ENCODE peak calls at places on chromosomes 12 and 14, in eight cellular contexts. B is AG04450; O is osteocyte; A is lung microvascular endothelial cell; G is stimulated activated CD4-positive, alpha-beta T cell treated with anti-CD3 and anti-CD28 coated beads, Interleukin-15, amount 100 ng/mL, for 1 hour; D is A549; Z is ELR; S is AG04449. L is an unnamed sample.
A peak's percentile ranks its signal among the peaks of the same experiment; 100 is the strongest.

GRCh38 chr12:53324113-53324778 is 2.8 kb upstream of the AAAS start:
- DNase-seq in B (no peak), O (no peak), A (peak; percentile 13), G (peak; percentile 25), D (no peak), Z (no peak), S (no peak), L (peak; percentile 72)

GRCh38 chr12:95533985-95534384 is 17.3 kb downstream of the USP44 start:
- DNase-seq in B (no peak), O (no peak), A (no peak), G (no peak), D (no peak), Z (no peak), S (no peak), L (no peak)

GRCh38 chr12:116959845-116960514 is 49.2 kb downstream of the FBXW8 start:
- DNase-seq in B (no peak), O (no peak), A (no peak), G (no peak), D (no peak), Z (no peak), S (no peak), L (peak; percentile 82)

GRCh38 chr12:52300796-52301691 is 9.7 kb upstream of the KRT81 start:
- DNase-seq in B (no peak), O (no peak), A (no peak), G (no peak), D (no peak), Z (peak; percentile 63), S (no peak), L (no peak)

GRCh38 chr12:58757422-58757821 is 162.9 kb downstream of the LRIG3 start:
- DNase-seq in B (peak; percentile 92), O (no peak), A (peak; percentile 83), G (no peak), D (no peak), Z (peak; percentile 73), S (peak; percentile 63), L (no peak)

GRCh38 chr12:46332260-46332659 is 40.3 kb downstream of the SLC38A2 start:
- DNase-seq in B (no peak), O (no peak), A (no peak), G (no peak), D (no peak), Z (peak; percentile 90), S (peak; percentile 23), L (no peak)

GRCh38 chr12:52716061-52716460 is 12.7 kb upstream of the KRT77 start:
- DNase-seq in B (no peak), O (no peak), A (no peak), G (no peak), D (no peak), Z (no peak), S (no peak), L (no peak)

GRCh38 chr12:30482650-30483049 is 213.0 kb downstream of the IPO8 start:
- DNase-seq in B (no peak), O (no peak), A (no peak), G (no peak), D (no peak), Z (no peak), S (no peak), L (no peak)

GRCh38 chr12:129681151-129681550 is 222.7 kb downstream of the TMEM132D start:
- DNase-seq in B (no peak), O (no peak), A (no peak), G (no peak), D (no peak), Z (no peak), S (no peak), L (no peak)

GRCh38 chr12:22299294-22299912 is 35.1 kb downstream of the ST8SIA1 start:
- DNase-seq in B (no peak), O (no peak), A (no peak), G (no peak), D (no peak), Z (peak; percentile 58), S (no peak), L (no peak)

GRCh38 chr14:74048291-74048690 is 29.1 kb downstream of the BBOF1 start:
- DNase-seq in B (no peak), O (peak; percentile 36), A (no peak), G (no peak), D (peak; percentile 24), Z (peak; percentile 47), S (no peak), L (no peak)

GRCh38 chr14:38107216-38107631 is 100.5 kb upstream of the SSTR1 start:
- DNase-seq in B (no peak), O (no peak), A (no peak), G (no peak), D (no peak), Z (peak; percentile 39), S (no peak), L (peak; percentile 29)

GRCh38 chr12:111387747-111388365 is 17.9 kb upstream of the SH2B3 start:
- DNase-seq in B (no peak), O (no peak), A (no peak), G (no peak), D (no peak), Z (no peak), S (no peak), L (no peak)

GRCh38 chr12:70486588-70486987 is 120.5 kb downstream of the KCNMB4 start:
- DNase-seq in B (no peak), O (no peak), A (no peak), G (no peak), D (no peak), Z (no peak), S (no peak), L (no peak)

GRCh38 chr14:34754687-34755086 is 40.3 kb upstream of the CFL2 start:
- DNase-seq in B (no peak), O (no peak), A (no peak), G (no peak), D (no peak), Z (no peak), S (no peak), L (no peak)

GRCh38 chr12:120126635-120127005 is 10.1 kb upstream of the RAB35 start:
- DNase-seq in B (no peak), O (no peak), A (no peak), G (no peak), D (no peak), Z (no peak), S (no peak), L (no peak)

GRCh38 chr14:73567951-73568885 is 795 bp upstream of the ACOT2 start:
- DNase-seq in B (no peak), O (no peak), A (no peak), G (no peak), D (no peak), Z (peak; percentile 47), S (no peak), L (peak; percentile 69)

L was measured in activated naive CD4-positive, alpha-beta T cell treated with anti-CD3 and anti-CD28 coated beads for 36 hours.